ENCODE peak calls at places on chromosomes 7 and 10, in six cellular contexts. L, I, W, V, B and E are unnamed samples.

GRCh38 chr7:34104992-34105391 is 199.7 kb downstream of the BMPER start:
- DNase-seq in L (no peak), I (no peak), W (no peak), V (no peak), B (no peak), E (no peak)

GRCh38 chr10:93468532-93469213 is 13.5 kb downstream of the MYOF start:
- DNase-seq in L (no peak), I (no peak), W (no peak), V (no peak), B (no peak), E (no peak)

GRCh38 chr10:109205929-109206585 is 717.3 kb downstream of the XPNPEP1 start:
- DNase-seq in L (no peak), I (no peak), W (no peak), V (no peak), B (no peak), E (no peak)

GRCh38 chr7:16587785-16588184 is 57.8 kb downstream of the ANKMY2 start:
- DNase-seq in L (no peak), I (no peak), W (no peak), V (no peak), B (no peak), E (no peak)

GRCh38 chr7:99201027-99201426 is 6.9 kb downstream of the KPNA7 start:
- DNase-seq in L (no peak), I (no peak), W (no peak), V (no peak), B (no peak), E (no peak)

GRCh38 chr7:1020849-1021251 is 23.5 kb upstream of the GPR146 start:
- DNase-seq in L (no peak), I (no peak), W (no peak), V (no peak), B (no peak), E (no peak)

GRCh38 chr7:158740657-158741293 is 36.2 kb upstream of the NCAPG2 start:
- DNase-seq in L (no peak), I (no peak), W (peak), V (no peak), B (no peak), E (no peak)

GRCh38 chr7:92835851-92836488 is 403 bp downstream of the CDK6 start:
- DNase-seq in L (peak), I (peak), W (peak), V (peak), B (peak), E (peak)

GRCh38 chr7:144761493-144761892 is 74.4 kb downstream of the TPK1 start:
- DNase-seq in L (no peak), I (no peak), W (no peak), V (no peak), B (no peak), E (no peak)

GRCh38 chr10:124390788-124391187 is 27.9 kb downstream of the OAT start:
- DNase-seq in L (no peak), I (no peak), W (no peak), V (no peak), B (no peak), E (no peak)

GRCh38 chr10:11338160-11338844 is 273.1 kb downstream of the USP6NL start:
- DNase-seq in L (no peak), I (no peak), W (no peak), V (no peak), B (no peak), E (no peak)

GRCh38 chr7:79471283-79471682 is 17.8 kb upstream of the MAGI2 start:
- DNase-seq in L (no peak), I (no peak), W (no peak), V (no peak), B (no peak), E (no peak)

GRCh38 chr10:58157076-58157766 is 110.5 kb downstream of the IPMK start:
- DNase-seq in L (peak), I (no peak), W (no peak), V (no peak), B (no peak), E (no peak)

GRCh38 chr7:133652547-133652946 is 399.7 kb downstream of the EXOC4 start:
- DNase-seq in L (no peak), I (no peak), W (no peak), V (no peak), B (no peak), E (no peak)

GRCh38 chr7:1948887-1949680 is 279.0 kb downstream of the ELFN1 start:
- DNase-seq in L (no peak), I (no peak), W (peak), V (no peak), B (no peak), E (no peak)

GRCh38 chr10:104925232-104925851 is 284.3 kb downstream of the SORCS3 start:
- DNase-seq in L (peak), I (peak), W (no peak), V (peak), B (no peak), E (peak)

GRCh38 chr7:74134117-74134539 is 40.0 kb upstream of the EIF4H start:
- DNase-seq in L (peak), I (no peak), W (no peak), V (no peak), B (no peak), E (no peak)

GRCh38 chr10:57785546-57785945 is 482.1 kb downstream of the IPMK start:
- DNase-seq in L (no peak), I (no peak), W (no peak), V (no peak), B (no peak), E (no peak)

GRCh38 chr7:47941136-47941844 is 7.0 kb downstream of the PKD1L1 start:
- DNase-seq in L (no peak), I (no peak), W (no peak), V (no peak), B (no peak), E (no peak)

GRCh38 chr7:91468231-91468630 is 204.0 kb downstream of the FZD1 start:
- DNase-seq in L (no peak), I (no peak), W (no peak), V (no peak), B (no peak), E (no peak)

DNA sequence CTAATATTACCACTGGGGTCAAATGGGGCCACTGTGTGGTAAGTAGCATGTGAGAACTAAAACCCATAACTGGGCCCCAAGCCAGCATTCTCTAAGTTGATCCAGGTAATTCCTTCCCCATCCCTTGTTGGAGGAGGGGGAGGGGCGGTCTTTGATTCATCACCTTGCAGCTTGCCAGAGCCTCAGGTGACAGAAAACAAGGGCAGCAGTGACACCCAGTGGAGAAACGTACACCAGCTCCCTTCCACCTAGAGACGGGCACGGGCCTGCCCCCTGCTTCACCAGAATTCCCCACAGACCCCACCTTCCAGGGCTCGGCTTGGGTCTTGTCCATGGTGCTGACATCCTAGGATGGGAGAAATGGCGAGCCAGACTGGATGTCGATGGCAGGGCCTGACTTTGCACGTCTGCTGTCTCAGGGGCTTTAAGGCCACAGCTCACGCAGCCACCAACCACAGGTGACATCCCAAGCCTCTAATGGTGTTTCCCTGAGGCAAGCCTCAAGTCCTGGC is 102.0 kb downstream of the STRA8 start:
- DNase-seq in L (peak), I (peak), W (no peak), V (peak), B (no peak), E (peak)
- TF ChIP-seq CTCF in L (no peak), I (peak), W (no peak), V (peak), B (peak), E (peak)

DNA sequence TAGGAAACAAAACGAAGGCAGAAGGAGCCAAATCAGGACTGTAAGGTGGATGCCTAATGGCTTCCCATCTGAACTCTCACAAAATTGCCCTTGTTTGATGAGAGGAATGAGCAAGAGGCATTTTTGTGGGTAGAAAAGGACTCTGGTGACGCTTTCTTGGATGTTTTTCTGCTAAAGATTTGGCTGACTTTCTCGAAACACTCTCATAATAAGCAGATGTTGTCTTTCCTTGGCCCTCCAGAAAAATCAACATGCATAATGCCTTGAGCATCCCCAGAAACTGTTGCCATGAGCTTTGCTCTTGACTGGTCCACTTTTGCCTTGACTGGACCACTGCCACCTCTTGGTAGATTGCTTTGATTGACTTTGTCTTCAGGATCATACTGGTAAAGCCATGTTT is 13.5 kb downstream of the PTPN12 start:
- DNase-seq in L (no peak), I (no peak), W (no peak), V (no peak), B (no peak), E (no peak)
- TF ChIP-seq CTCF in L (no peak), I (no peak), W (no peak), V (no peak), B (no peak), E (no peak)

GRCh38 chr7:6271091-6271658 is 1.2 kb downstream of the CYTH3 start:
- DNase-seq in L (peak), I (peak), W (peak), V (no peak), B (no peak), E (peak)
- TF ChIP-seq CTCF in L (no peak), I (no peak), W (peak), V (no peak), B (peak), E (peak)

DNA sequence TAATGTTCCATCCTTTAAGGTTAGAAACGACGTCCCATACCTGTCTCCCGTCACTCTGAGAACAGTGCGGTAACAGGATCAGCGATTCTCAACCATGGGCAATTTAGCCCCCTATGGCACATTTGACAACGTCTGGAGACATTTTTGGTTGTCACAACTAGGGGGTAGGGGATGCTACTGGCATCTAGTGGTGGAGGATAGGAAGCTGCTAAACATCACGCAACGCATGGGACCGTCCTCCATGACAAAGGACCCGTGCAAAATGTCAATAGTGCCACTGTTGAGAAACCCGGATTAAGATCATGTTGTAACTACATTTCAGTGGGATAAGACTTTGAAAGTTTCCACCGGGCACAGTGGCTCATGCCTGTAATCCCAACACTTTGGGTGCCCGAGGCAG is 5.0 kb upstream of the PAXIP1 start:
- DNase-seq in L (peak), I (peak), W (no peak), V (no peak), B (no peak), E (no peak)
- TF ChIP-seq CTCF in L (peak), I (no peak), W (no peak), V (no peak), B (peak), E (peak)

GRCh38 chr10:121927841-121928527 is at the start of gene ATE1:
- DNase-seq in L (peak), I (peak), W (peak), V (peak), B (peak), E (peak)
- TF ChIP-seq CTCF in L (no peak), I (no peak), W (no peak), V (no peak), B (no peak), E (no peak)

GRCh38 chr7:76512941-76513816 is 2.8 kb downstream of the UPK3B start:
- DNase-seq in L (no peak), I (peak), W (peak), V (peak), B (no peak), E (no peak)

GRCh38 chr7:76509931-76510877 is at the start of gene UPK3B:
- DNase-seq in L (no peak), I (no peak), W (peak), V (peak), B (peak), E (no peak)

GRCh38 chr7:76514926-76515325 is 4.6 kb downstream of the UPK3B start:
- DNase-seq in L (no peak), I (no peak), W (no peak), V (no peak), B (no peak), E (no peak)

GRCh38 chr7:76513817-76514799 is 3.8 kb downstream of the UPK3B start:
- DNase-seq in L (no peak), I (no peak), W (peak), V (peak), B (no peak), E (no peak)

DNA sequence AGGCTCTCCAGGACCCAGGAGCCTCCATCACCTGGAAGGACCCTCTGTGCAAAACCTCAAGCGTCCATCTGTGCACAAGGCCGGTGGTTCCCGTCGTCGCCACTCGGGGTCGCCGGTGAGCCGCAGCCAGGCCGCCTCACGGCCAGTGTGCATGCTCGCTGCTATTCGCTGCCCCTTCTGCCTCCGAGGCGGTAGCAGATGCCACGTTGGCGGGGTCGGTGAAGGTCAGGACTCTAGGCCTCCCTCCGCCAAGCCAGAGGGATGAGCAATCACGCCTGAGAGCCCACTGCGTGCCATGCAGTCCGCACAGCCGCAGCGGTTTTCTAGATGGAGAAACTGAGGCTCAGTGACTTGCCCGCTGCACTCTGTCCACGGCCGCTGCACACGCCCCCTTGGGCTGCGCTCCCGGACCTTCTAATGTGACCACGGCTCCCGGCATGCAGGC is 5.7 kb downstream of the UPK3B start:
- DNase-seq in L (peak), I (peak), W (peak), V (peak), B (peak), E (peak)
- TF ChIP-seq CTCF in L (peak), I (peak), W (peak), V (peak), B (peak), E (peak)

GRCh38 chr7:155374276-155375252 is 76.9 kb downstream of the INSIG1 start:
- DNase-seq in L (no peak), I (no peak), W (no peak), V (no peak), B (no peak), E (no peak)

GRCh38 chr7:155373359-155374273 is 75.9 kb downstream of the INSIG1 start:
- DNase-seq in L (no peak), I (peak), W (no peak), V (no peak), B (no peak), E (no peak)

GRCh38 chr7:155371884-155372781 is 74.5 kb downstream of the INSIG1 start:
- DNase-seq in L (peak), I (no peak), W (no peak), V (peak), B (peak), E (peak)

GRCh38 chr7:155371331-155371883 is 73.7 kb downstream of the INSIG1 start:
- DNase-seq in L (no peak), I (no peak), W (no peak), V (no peak), B (no peak), E (no peak)

GRCh38 chr7:155372782-155373358 is 75.2 kb downstream of the INSIG1 start:
- DNase-seq in L (no peak), I (no peak), W (no peak), V (no peak), B (no peak), E (no peak)
- TF ChIP-seq CTCF in L (no peak), I (no peak), W (no peak), V (no peak), B (no peak), E (no peak)

DNA sequence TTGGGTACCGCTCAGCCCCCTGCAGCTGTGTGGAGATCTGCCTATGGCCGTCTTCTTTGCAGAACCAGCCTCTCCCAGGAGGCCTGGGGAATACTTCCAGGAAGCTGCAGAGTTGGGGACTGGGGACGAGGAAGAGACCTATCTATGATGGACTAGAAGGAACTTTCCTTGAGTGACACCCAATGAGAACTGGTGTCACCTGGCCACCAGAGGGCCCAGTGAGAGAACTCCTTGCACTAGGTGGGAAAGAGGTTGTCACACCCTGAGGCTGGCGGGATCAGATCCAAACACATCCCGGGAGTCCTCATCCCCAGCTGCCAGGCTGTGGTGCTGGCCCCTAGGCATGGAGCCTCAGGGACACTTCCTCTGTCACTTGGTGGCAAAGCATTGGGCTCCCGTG is 4.9 kb upstream of the GRID2IP start:
- DNase-seq in L (no peak), I (no peak), W (no peak), V (peak), B (no peak), E (peak)
- TF ChIP-seq CTCF in L (no peak), I (peak), W (no peak), V (no peak), B (peak), E (peak)

GRCh38 chr10:47351899-47352815 is 4.0 kb downstream of the RBP3 start:
- DNase-seq in L (no peak), I (no peak), W (no peak), V (no peak), B (no peak), E (no peak)

GRCh38 chr10:47354900-47355299 is 6.7 kb downstream of the RBP3 start:
- DNase-seq in L (no peak), I (no peak), W (no peak), V (no peak), B (no peak), E (no peak)

GRCh38 chr10:47353351-47353750 is 5.2 kb downstream of the RBP3 start:
- DNase-seq in L (no peak), I (no peak), W (no peak), V (no peak), B (no peak), E (no peak)

GRCh38 chr10:47356708-47357107 is 8.5 kb downstream of the RBP3 start:
- DNase-seq in L (no peak), I (no peak), W (no peak), V (no peak), B (no peak), E (no peak)

GRCh38 chr10:47354162-47354561 is 6.0 kb downstream of the RBP3 start:
- DNase-seq in L (no peak), I (no peak), W (no peak), V (no peak), B (no peak), E (no peak)
- TF ChIP-seq CTCF in L (no peak), I (no peak), W (no peak), V (no peak), B (no peak), E (no peak)